ENCODE peak calls at places on chromosomes 13 and 19, in eight cellular contexts. One of them, this sample, is unnamed.

GRCh38 chr19:40623403-40624239 is 22.5 kb downstream of the LTBP4 start:
- DNase-seq in stimulated activated CD8-positive, alpha-beta memory T cell treated with anti-CD3 and anti-CD28 coated beads, Interleukin-7, amount 100 ng/mL, for 1 hour: no peak
- DNase-seq in stimulated activated naive B cell treated with anti-CD40 and anti-IgM and Interleukin-4, amounts not matched to agents 10 μg/mL and 1 μg/mL and 100 μg/mL, for 72 hours: no peak
- DNase-seq in activated gamma-delta T cell: no peak
- DNase-seq in endothelial cell: no peak
- DNase-seq in amygdala: no peak
- DNase-seq in astrocyte of the spinal cord: peak
- DNase-seq in EL: no peak
- DNase-seq in this sample: no peak

GRCh38 chr19:39411832-39412099 is 703 bp upstream of the PLEKHG2 start:
- DNase-seq in stimulated activated CD8-positive, alpha-beta memory T cell treated with anti-CD3 and anti-CD28 coated beads, Interleukin-7, amount 100 ng/mL, for 1 hour: no peak
- DNase-seq in stimulated activated naive B cell treated with anti-CD40 and anti-IgM and Interleukin-4, amounts not matched to agents 10 μg/mL and 1 μg/mL and 100 μg/mL, for 72 hours: peak
- DNase-seq in activated gamma-delta T cell: no peak
- DNase-seq in endothelial cell: peak
- DNase-seq in amygdala: peak
- DNase-seq in astrocyte of the spinal cord: peak
- DNase-seq in EL: peak
- DNase-seq in this sample: peak

GRCh38 chr13:76965759-76966421 is 17.6 kb downstream of the ACOD1 start:
- DNase-seq in stimulated activated CD8-positive, alpha-beta memory T cell treated with anti-CD3 and anti-CD28 coated beads, Interleukin-7, amount 100 ng/mL, for 1 hour: no peak
- DNase-seq in stimulated activated naive B cell treated with anti-CD40 and anti-IgM and Interleukin-4, amounts not matched to agents 10 μg/mL and 1 μg/mL and 100 μg/mL, for 72 hours: no peak
- DNase-seq in activated gamma-delta T cell: no peak
- DNase-seq in endothelial cell: no peak
- DNase-seq in amygdala: peak
- DNase-seq in astrocyte of the spinal cord: peak
- DNase-seq in EL: peak
- DNase-seq in this sample: no peak

GRCh38 chr19:57241181-57241580 is 749 bp downstream of the ZNF805 start:
- DNase-seq in stimulated activated CD8-positive, alpha-beta memory T cell treated with anti-CD3 and anti-CD28 coated beads, Interleukin-7, amount 100 ng/mL, for 1 hour: no peak
- DNase-seq in stimulated activated naive B cell treated with anti-CD40 and anti-IgM and Interleukin-4, amounts not matched to agents 10 μg/mL and 1 μg/mL and 100 μg/mL, for 72 hours: no peak
- DNase-seq in activated gamma-delta T cell: no peak
- DNase-seq in endothelial cell: no peak
- DNase-seq in amygdala: no peak
- DNase-seq in astrocyte of the spinal cord: peak
- DNase-seq in EL: peak
- DNase-seq in this sample: no peak

GRCh38 chr19:45601524-45602522 is at the start of gene GPR4:
- DNase-seq in stimulated activated CD8-positive, alpha-beta memory T cell treated with anti-CD3 and anti-CD28 coated beads, Interleukin-7, amount 100 ng/mL, for 1 hour: no peak
- DNase-seq in stimulated activated naive B cell treated with anti-CD40 and anti-IgM and Interleukin-4, amounts not matched to agents 10 μg/mL and 1 μg/mL and 100 μg/mL, for 72 hours: no peak
- DNase-seq in activated gamma-delta T cell: no peak
- DNase-seq in endothelial cell: peak
- DNase-seq in amygdala: no peak
- DNase-seq in astrocyte of the spinal cord: no peak
- DNase-seq in EL: peak
- DNase-seq in this sample: no peak

GRCh38 chr13:91123456-91124127 is 223.9 kb upstream of the MIR17HG start:
- DNase-seq in stimulated activated CD8-positive, alpha-beta memory T cell treated with anti-CD3 and anti-CD28 coated beads, Interleukin-7, amount 100 ng/mL, for 1 hour: no peak
- DNase-seq in stimulated activated naive B cell treated with anti-CD40 and anti-IgM and Interleukin-4, amounts not matched to agents 10 μg/mL and 1 μg/mL and 100 μg/mL, for 72 hours: no peak
- DNase-seq in activated gamma-delta T cell: no peak
- DNase-seq in endothelial cell: peak
- DNase-seq in amygdala: no peak
- DNase-seq in astrocyte of the spinal cord: no peak
- DNase-seq in EL: no peak
- DNase-seq in this sample: no peak

GRCh38 chr13:22014469-22014868 is 343.6 kb downstream of the FGF9 start:
- DNase-seq in stimulated activated CD8-positive, alpha-beta memory T cell treated with anti-CD3 and anti-CD28 coated beads, Interleukin-7, amount 100 ng/mL, for 1 hour: no peak
- DNase-seq in stimulated activated naive B cell treated with anti-CD40 and anti-IgM and Interleukin-4, amounts not matched to agents 10 μg/mL and 1 μg/mL and 100 μg/mL, for 72 hours: no peak
- DNase-seq in activated gamma-delta T cell: no peak
- DNase-seq in endothelial cell: no peak
- DNase-seq in amygdala: no peak
- DNase-seq in astrocyte of the spinal cord: no peak
- DNase-seq in EL: no peak
- DNase-seq in this sample: no peak

GRCh38 chr13:40072663-40073120 is 417.2 kb downstream of the COG6 start:
- DNase-seq in stimulated activated CD8-positive, alpha-beta memory T cell treated with anti-CD3 and anti-CD28 coated beads, Interleukin-7, amount 100 ng/mL, for 1 hour: no peak
- DNase-seq in stimulated activated naive B cell treated with anti-CD40 and anti-IgM and Interleukin-4, amounts not matched to agents 10 μg/mL and 1 μg/mL and 100 μg/mL, for 72 hours: no peak
- DNase-seq in activated gamma-delta T cell: no peak
- DNase-seq in endothelial cell: no peak
- DNase-seq in amygdala: no peak
- DNase-seq in astrocyte of the spinal cord: no peak
- DNase-seq in EL: no peak
- DNase-seq in this sample: no peak

GRCh38 chr19:4730740-4731171 is 7.1 kb upstream of the DPP9 start:
- DNase-seq in stimulated activated CD8-positive, alpha-beta memory T cell treated with anti-CD3 and anti-CD28 coated beads, Interleukin-7, amount 100 ng/mL, for 1 hour: no peak
- DNase-seq in stimulated activated naive B cell treated with anti-CD40 and anti-IgM and Interleukin-4, amounts not matched to agents 10 μg/mL and 1 μg/mL and 100 μg/mL, for 72 hours: peak
- DNase-seq in activated gamma-delta T cell: no peak
- DNase-seq in endothelial cell: peak
- DNase-seq in amygdala: no peak
- DNase-seq in astrocyte of the spinal cord: no peak
- DNase-seq in EL: peak
- DNase-seq in this sample: peak

GRCh38 chr19:10803252-10803651 is 32.8 kb downstream of the TMED1 start:
- DNase-seq in stimulated activated CD8-positive, alpha-beta memory T cell treated with anti-CD3 and anti-CD28 coated beads, Interleukin-7, amount 100 ng/mL, for 1 hour: no peak
- DNase-seq in stimulated activated naive B cell treated with anti-CD40 and anti-IgM and Interleukin-4, amounts not matched to agents 10 μg/mL and 1 μg/mL and 100 μg/mL, for 72 hours: no peak
- DNase-seq in activated gamma-delta T cell: no peak
- DNase-seq in endothelial cell: no peak
- DNase-seq in amygdala: no peak
- DNase-seq in astrocyte of the spinal cord: no peak
- DNase-seq in EL: no peak
- DNase-seq in this sample: no peak

GRCh38 chr19:47230122-47230920 is 678 bp downstream of the BBC3 start:
- DNase-seq in stimulated activated CD8-positive, alpha-beta memory T cell treated with anti-CD3 and anti-CD28 coated beads, Interleukin-7, amount 100 ng/mL, for 1 hour: peak
- DNase-seq in stimulated activated naive B cell treated with anti-CD40 and anti-IgM and Interleukin-4, amounts not matched to agents 10 μg/mL and 1 μg/mL and 100 μg/mL, for 72 hours: peak
- DNase-seq in activated gamma-delta T cell: peak
- DNase-seq in endothelial cell: peak
- DNase-seq in amygdala: peak
- DNase-seq in astrocyte of the spinal cord: peak
- DNase-seq in EL: peak
- DNase-seq in this sample: peak

GRCh38 chr13:113845723-113846638 is 17.9 kb downstream of the GAS6 start:
- DNase-seq in stimulated activated CD8-positive, alpha-beta memory T cell treated with anti-CD3 and anti-CD28 coated beads, Interleukin-7, amount 100 ng/mL, for 1 hour: no peak
- DNase-seq in stimulated activated naive B cell treated with anti-CD40 and anti-IgM and Interleukin-4, amounts not matched to agents 10 μg/mL and 1 μg/mL and 100 μg/mL, for 72 hours: no peak
- DNase-seq in activated gamma-delta T cell: no peak
- DNase-seq in endothelial cell: no peak
- DNase-seq in amygdala: no peak
- DNase-seq in astrocyte of the spinal cord: no peak
- DNase-seq in EL: no peak
- DNase-seq in this sample: no peak

GRCh38 chr19:51124729-51125128 is at the start of gene SIGLEC9:
- DNase-seq in stimulated activated CD8-positive, alpha-beta memory T cell treated with anti-CD3 and anti-CD28 coated beads, Interleukin-7, amount 100 ng/mL, for 1 hour: no peak
- DNase-seq in stimulated activated naive B cell treated with anti-CD40 and anti-IgM and Interleukin-4, amounts not matched to agents 10 μg/mL and 1 μg/mL and 100 μg/mL, for 72 hours: no peak
- DNase-seq in activated gamma-delta T cell: no peak
- DNase-seq in endothelial cell: no peak
- DNase-seq in amygdala: no peak
- DNase-seq in astrocyte of the spinal cord: no peak
- DNase-seq in EL: no peak
- DNase-seq in this sample: no peak

This sample was measured in central memory CD4-positive, alpha-beta T cell.